ENCODE peak calls at places on chromosomes 16 and 17, in eight cellular contexts. One of them, this sample, is unnamed.

GRCh38 chr17:31875081-31875480 is 16.0 kb upstream of the COPRS start:
- DNase-seq in CD8-positive, alpha-beta memory T cell: no peak
- DNase-seq in DND-41: no peak
- DNase-seq in caudate nucleus: no peak
- DNase-seq in tibial artery: no peak
- DNase-seq in uterus: no peak
- DNase-seq in RWPE2: no peak
- DNase-seq in pancreas: no peak
- DNase-seq in this sample: no peak

GRCh38 chr17:59149051-59149450 is 5.9 kb downstream of the SKA2 start:
- DNase-seq in pancreas: no peak
- DNase-seq in uterus: no peak
- DNase-seq in CD8-positive, alpha-beta memory T cell: no peak
- DNase-seq in RWPE2: no peak
- DNase-seq in caudate nucleus: no peak
- DNase-seq in tibial artery: no peak
- DNase-seq in DND-41: no peak
- DNase-seq in this sample: no peak

GRCh38 chr17:51422634-51423033 is 162.3 kb downstream of the UTP18 start:
- DNase-seq in tibial artery: no peak
- DNase-seq in pancreas: no peak
- DNase-seq in CD8-positive, alpha-beta memory T cell: no peak
- DNase-seq in caudate nucleus: no peak
- DNase-seq in RWPE2: no peak
- DNase-seq in DND-41: no peak
- DNase-seq in uterus: no peak
- DNase-seq in this sample: no peak

GRCh38 chr16:49463529-49463928 is 89.9 kb downstream of the C16orf78 start:
- DNase-seq in CD8-positive, alpha-beta memory T cell: peak
- DNase-seq in DND-41: peak
- DNase-seq in pancreas: no peak
- DNase-seq in RWPE2: no peak
- DNase-seq in uterus: no peak
- DNase-seq in caudate nucleus: no peak
- DNase-seq in tibial artery: no peak
- DNase-seq in this sample: no peak

GRCh38 chr16:12500771-12501170 is 302.9 kb downstream of the CPPED1 start:
- DNase-seq in DND-41: no peak
- DNase-seq in CD8-positive, alpha-beta memory T cell: no peak
- DNase-seq in RWPE2: no peak
- DNase-seq in uterus: no peak
- DNase-seq in caudate nucleus: no peak
- DNase-seq in pancreas: peak
- DNase-seq in tibial artery: peak
- DNase-seq in this sample: no peak

GRCh38 chr17:1506649-1507254 is 9.7 kb downstream of the INPP5K start:
- DNase-seq in tibial artery: no peak
- DNase-seq in caudate nucleus: no peak
- DNase-seq in uterus: no peak
- DNase-seq in pancreas: no peak
- DNase-seq in DND-41: no peak
- DNase-seq in CD8-positive, alpha-beta memory T cell: no peak
- DNase-seq in RWPE2: no peak
- DNase-seq in this sample: no peak

GRCh38 chr16:86901483-86901882 is 323.1 kb downstream of the FOXL1 start:
- DNase-seq in CD8-positive, alpha-beta memory T cell: no peak
- DNase-seq in DND-41: no peak
- DNase-seq in pancreas: no peak
- DNase-seq in caudate nucleus: no peak
- DNase-seq in RWPE2: no peak
- DNase-seq in uterus: no peak
- DNase-seq in tibial artery: no peak
- DNase-seq in this sample: no peak

GRCh38 chr16:24975428-24975889 is 39.7 kb downstream of the ARHGAP17 start:
- DNase-seq in tibial artery: no peak
- DNase-seq in RWPE2: no peak
- DNase-seq in DND-41: no peak
- DNase-seq in CD8-positive, alpha-beta memory T cell: no peak
- DNase-seq in pancreas: no peak
- DNase-seq in caudate nucleus: no peak
- DNase-seq in uterus: no peak
- DNase-seq in this sample: no peak

GRCh38 chr17:35433075-35433894 is 985 bp upstream of the SLFN12 start:
- DNase-seq in CD8-positive, alpha-beta memory T cell: peak
- DNase-seq in RWPE2: peak
- DNase-seq in tibial artery: peak
- DNase-seq in pancreas: no peak
- DNase-seq in uterus: peak
- DNase-seq in caudate nucleus: no peak
- DNase-seq in DND-41: peak
- DNase-seq in this sample: no peak

GRCh38 chr16:29745853-29746345 is at the start of gene C16orf54:
- DNase-seq in tibial artery: peak
- DNase-seq in caudate nucleus: no peak
- DNase-seq in CD8-positive, alpha-beta memory T cell: peak
- DNase-seq in pancreas: peak
- DNase-seq in DND-41: peak
- DNase-seq in uterus: peak
- DNase-seq in RWPE2: no peak
- DNase-seq in this sample: peak
- H3K27ac ChIP-seq in tibial artery: no peak
- H3K27ac ChIP-seq in caudate nucleus: no peak
- H3K27ac ChIP-seq in CD8-positive, alpha-beta memory T cell: peak
- H3K27ac ChIP-seq in pancreas: no peak
- H3K27ac ChIP-seq in DND-41: peak
- H3K27ac ChIP-seq in uterus: no peak
- H3K27ac ChIP-seq in RWPE2: no peak
- H3K27ac ChIP-seq in this sample: peak

DNA sequence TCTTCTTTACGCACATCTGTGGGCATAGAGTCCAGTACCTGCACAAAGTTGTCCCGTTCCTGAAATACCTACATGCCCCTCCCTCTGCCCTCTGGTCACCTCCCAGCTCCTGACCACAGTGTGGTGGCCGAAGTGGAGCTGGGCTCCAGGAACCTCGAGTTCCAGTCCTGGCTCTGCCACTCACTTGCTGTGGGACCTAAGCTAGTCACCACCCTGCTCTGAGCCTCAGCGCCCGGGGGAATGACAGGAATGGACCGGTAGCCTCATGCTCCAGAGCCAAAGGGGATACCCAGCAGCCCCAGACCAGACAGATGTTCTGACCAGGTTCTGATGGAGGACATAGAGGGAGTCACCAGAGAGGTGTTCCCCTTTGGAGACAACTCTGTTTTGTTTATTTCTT is 26.7 kb upstream of the ITGA3 start:
- DNase-seq in pancreas: no peak
- DNase-seq in tibial artery: no peak
- DNase-seq in uterus: no peak
- DNase-seq in CD8-positive, alpha-beta memory T cell: no peak
- DNase-seq in DND-41: no peak
- DNase-seq in RWPE2: no peak
- DNase-seq in caudate nucleus: no peak
- DNase-seq in this sample: no peak
- H3K27ac ChIP-seq in pancreas: no peak
- H3K27ac ChIP-seq in tibial artery: peak
- H3K27ac ChIP-seq in uterus: no peak
- H3K27ac ChIP-seq in CD8-positive, alpha-beta memory T cell: no peak
- H3K27ac ChIP-seq in DND-41: no peak
- H3K27ac ChIP-seq in RWPE2: peak
- H3K27ac ChIP-seq in caudate nucleus: no peak
- H3K27ac ChIP-seq in this sample: no peak

GRCh38 chr17:78126895-78127239 is 1.7 kb downstream of the TMC6 start:
- DNase-seq in CD8-positive, alpha-beta memory T cell: peak
- DNase-seq in tibial artery: no peak
- DNase-seq in RWPE2: no peak
- DNase-seq in uterus: no peak
- DNase-seq in pancreas: no peak
- DNase-seq in DND-41: no peak
- DNase-seq in caudate nucleus: no peak
- DNase-seq in this sample: no peak
- H3K27ac ChIP-seq in CD8-positive, alpha-beta memory T cell: peak
- H3K27ac ChIP-seq in tibial artery: no peak
- H3K27ac ChIP-seq in RWPE2: peak
- H3K27ac ChIP-seq in uterus: peak
- H3K27ac ChIP-seq in pancreas: peak
- H3K27ac ChIP-seq in DND-41: peak
- H3K27ac ChIP-seq in caudate nucleus: peak
- H3K27ac ChIP-seq in this sample: peak

GRCh38 chr17:79830763-79831366 is 8.4 kb downstream of the CBX4 start:
- DNase-seq in caudate nucleus: no peak
- DNase-seq in DND-41: no peak
- DNase-seq in RWPE2: no peak
- DNase-seq in tibial artery: no peak
- DNase-seq in uterus: no peak
- DNase-seq in pancreas: no peak
- DNase-seq in CD8-positive, alpha-beta memory T cell: no peak
- DNase-seq in this sample: no peak

GRCh38 chr17:79833110-79833450 is 6.2 kb downstream of the CBX4 start:
- DNase-seq in CD8-positive, alpha-beta memory T cell: no peak
- DNase-seq in tibial artery: no peak
- DNase-seq in RWPE2: no peak
- DNase-seq in uterus: no peak
- DNase-seq in pancreas: no peak
- DNase-seq in DND-41: no peak
- DNase-seq in caudate nucleus: no peak
- DNase-seq in this sample: no peak

GRCh38 chr17:79832211-79833109 is 6.8 kb downstream of the CBX4 start:
- DNase-seq in caudate nucleus: no peak
- DNase-seq in pancreas: peak
- DNase-seq in uterus: no peak
- DNase-seq in RWPE2: no peak
- DNase-seq in DND-41: peak
- DNase-seq in tibial artery: no peak
- DNase-seq in CD8-positive, alpha-beta memory T cell: no peak
- DNase-seq in this sample: no peak

GRCh38 chr17:79830303-79830702 is 8.9 kb downstream of the CBX4 start:
- DNase-seq in uterus: no peak
- DNase-seq in pancreas: no peak
- DNase-seq in DND-41: no peak
- DNase-seq in CD8-positive, alpha-beta memory T cell: no peak
- DNase-seq in RWPE2: no peak
- DNase-seq in tibial artery: no peak
- DNase-seq in caudate nucleus: no peak
- DNase-seq in this sample: no peak

GRCh38 chr17:79831367-79832210 is 7.7 kb downstream of the CBX4 start:
- DNase-seq in uterus: no peak
- DNase-seq in RWPE2: no peak
- DNase-seq in CD8-positive, alpha-beta memory T cell: no peak
- DNase-seq in caudate nucleus: no peak
- DNase-seq in tibial artery: peak
- DNase-seq in DND-41: no peak
- DNase-seq in pancreas: peak
- DNase-seq in this sample: peak
- H3K27ac ChIP-seq in uterus: no peak
- H3K27ac ChIP-seq in RWPE2: no peak
- H3K27ac ChIP-seq in CD8-positive, alpha-beta memory T cell: peak
- H3K27ac ChIP-seq in caudate nucleus: peak
- H3K27ac ChIP-seq in tibial artery: no peak
- H3K27ac ChIP-seq in DND-41: no peak
- H3K27ac ChIP-seq in pancreas: peak
- H3K27ac ChIP-seq in this sample: peak

DNA sequence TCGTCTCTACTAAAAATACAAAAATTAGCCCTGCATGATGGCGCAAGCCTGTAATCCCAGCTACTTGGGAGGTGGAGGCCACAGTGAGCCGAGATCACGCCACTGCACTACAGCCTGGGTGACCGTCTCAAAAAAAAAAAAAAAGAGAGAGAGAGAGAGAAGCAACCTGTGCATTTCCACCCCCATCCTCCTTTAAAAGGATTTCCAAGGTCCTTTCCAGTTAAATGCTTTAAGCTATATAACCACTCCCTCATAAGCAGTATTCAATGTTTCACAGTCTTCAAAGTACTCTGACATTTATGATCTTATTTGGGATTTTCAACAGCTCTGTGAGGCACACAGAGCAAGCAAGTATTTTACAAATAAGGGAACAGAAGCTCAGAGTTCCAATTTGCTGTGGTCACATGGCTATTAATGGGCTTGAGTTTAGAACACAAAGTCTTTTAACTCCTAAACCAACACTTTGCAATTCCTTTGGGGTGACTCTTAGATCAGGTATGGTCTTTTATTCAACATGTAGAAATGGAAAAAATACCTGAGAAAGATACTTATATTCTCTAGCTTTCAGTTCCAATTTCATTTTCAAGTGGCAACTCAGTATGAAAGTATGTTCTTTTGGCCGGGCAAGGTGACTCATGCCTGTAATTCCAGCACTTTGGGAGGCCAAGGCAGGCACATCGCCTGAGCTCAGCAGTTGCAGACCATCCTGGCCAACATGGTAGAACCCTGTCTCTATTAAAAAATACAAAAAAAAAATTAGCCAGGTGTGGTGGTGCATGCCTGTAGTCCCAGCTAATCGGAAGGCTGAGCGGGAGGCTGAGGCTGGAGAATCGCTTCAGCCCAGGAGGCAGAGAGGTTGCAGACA is 31.3 kb downstream of the SPOP start:
- DNase-seq in uterus: peak
- DNase-seq in caudate nucleus: no peak
- DNase-seq in DND-41: no peak
- DNase-seq in pancreas: no peak
- DNase-seq in tibial artery: peak
- DNase-seq in RWPE2: peak
- DNase-seq in CD8-positive, alpha-beta memory T cell: no peak
- DNase-seq in this sample: no peak
- H3K27ac ChIP-seq in uterus: peak
- H3K27ac ChIP-seq in caudate nucleus: no peak
- H3K27ac ChIP-seq in DND-41: no peak
- H3K27ac ChIP-seq in pancreas: no peak
- H3K27ac ChIP-seq in tibial artery: peak
- H3K27ac ChIP-seq in RWPE2: peak
- H3K27ac ChIP-seq in CD8-positive, alpha-beta memory T cell: no peak
- H3K27ac ChIP-seq in this sample: no peak

DNA sequence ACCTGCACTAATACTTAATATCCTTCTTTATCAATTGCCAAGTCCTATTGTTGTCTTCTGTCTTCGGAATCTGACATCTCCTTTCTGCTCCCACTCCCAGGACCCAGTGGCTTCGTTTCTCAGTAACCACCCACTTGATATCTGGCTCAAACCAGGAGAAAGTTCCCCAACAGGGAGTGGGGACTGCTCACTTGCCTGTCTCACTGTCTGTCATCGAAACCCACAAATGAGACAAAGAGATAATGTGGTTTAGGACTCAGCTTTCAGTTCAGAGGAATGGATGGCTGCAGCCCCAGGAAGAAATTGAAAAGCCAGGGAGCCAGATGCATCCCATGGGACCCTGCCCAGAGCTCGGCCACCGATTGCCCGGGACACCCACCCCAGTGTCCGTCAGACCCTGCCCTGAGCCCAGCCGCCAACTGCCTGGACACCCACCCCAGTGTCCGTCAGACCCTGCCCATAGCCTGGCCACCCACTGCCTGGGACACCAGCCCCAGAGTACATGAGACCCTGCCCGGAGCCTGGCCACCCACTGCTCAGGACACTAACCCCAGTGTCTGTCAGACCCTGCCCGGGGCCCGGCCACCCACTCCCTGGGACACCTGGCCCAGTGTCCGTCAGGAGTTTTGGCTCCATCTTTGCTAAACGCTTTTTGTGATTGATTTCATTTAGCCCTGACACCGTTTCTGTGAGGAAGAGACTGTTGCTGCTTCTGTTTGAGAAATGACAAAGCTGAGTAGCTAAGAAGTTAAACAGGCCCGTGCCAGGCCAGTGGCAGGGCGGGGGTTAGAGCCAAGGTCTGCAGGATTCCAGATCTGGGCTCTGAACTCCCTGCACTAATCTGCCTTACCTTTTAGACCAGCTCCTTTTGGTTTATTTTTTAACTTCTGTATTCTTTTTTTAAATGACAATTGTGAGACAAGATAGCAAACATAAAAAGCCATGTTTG is 251.4 kb downstream of the PHKB start:
- DNase-seq in pancreas: peak
- DNase-seq in CD8-positive, alpha-beta memory T cell: no peak
- DNase-seq in tibial artery: no peak
- DNase-seq in uterus: no peak
- DNase-seq in RWPE2: peak
- DNase-seq in caudate nucleus: no peak
- DNase-seq in DND-41: no peak
- DNase-seq in this sample: no peak
- H3K27ac ChIP-seq in pancreas: no peak
- H3K27ac ChIP-seq in CD8-positive, alpha-beta memory T cell: no peak
- H3K27ac ChIP-seq in tibial artery: no peak
- H3K27ac ChIP-seq in uterus: no peak
- H3K27ac ChIP-seq in RWPE2: peak
- H3K27ac ChIP-seq in caudate nucleus: no peak
- H3K27ac ChIP-seq in DND-41: no peak
- H3K27ac ChIP-seq in this sample: no peak

This sample was measured in substantia nigra.